ENCODE peak calls at places on chromosomes 6 and 20, in eight cellular contexts. One of them, this sample, is unnamed.

GRCh38 chr6:42390228-42390934 is 61.3 kb downstream of the TRERF1 start:
- DNase-seq in lower lobe of right lung: no peak
- DNase-seq in ELF-1: no peak
- DNase-seq in T-helper 17 cell: no peak
- DNase-seq in brain microvascular endothelial cell: no peak
- DNase-seq in progenitor cell of endocrine pancreas: no peak
- DNase-seq in Jurkat, Clone E6-1: peak; percentile 82
- DNase-seq in iris pigment epithelial cell: no peak
- DNase-seq in this sample: no peak

GRCh38 chr6:170088349-170088951 is 202.4 kb downstream of the DLL1 start:
- DNase-seq in lower lobe of right lung: peak; percentile 50
- DNase-seq in ELF-1: no peak
- DNase-seq in T-helper 17 cell: no peak
- DNase-seq in brain microvascular endothelial cell: no peak
- DNase-seq in progenitor cell of endocrine pancreas: no peak
- DNase-seq in Jurkat, Clone E6-1: no peak
- DNase-seq in iris pigment epithelial cell: no peak
- DNase-seq in this sample: no peak

GRCh38 chr6:149925253-149925973 is 2.5 kb upstream of the RAET1G start:
- DNase-seq in lower lobe of right lung: peak; percentile 61
- DNase-seq in ELF-1: no peak
- DNase-seq in T-helper 17 cell: no peak
- DNase-seq in brain microvascular endothelial cell: peak; percentile 9
- DNase-seq in progenitor cell of endocrine pancreas: no peak
- DNase-seq in Jurkat, Clone E6-1: no peak
- DNase-seq in iris pigment epithelial cell: peak; percentile 29
- DNase-seq in this sample: no peak

GRCh38 chr6:127118505-127119360 is at the start of gene RSPO3:
- DNase-seq in lower lobe of right lung: peak; percentile 47
- DNase-seq in ELF-1: peak; percentile 22
- DNase-seq in T-helper 17 cell: no peak
- DNase-seq in brain microvascular endothelial cell: peak; percentile 21
- DNase-seq in progenitor cell of endocrine pancreas: peak; percentile 15
- DNase-seq in Jurkat, Clone E6-1: no peak
- DNase-seq in iris pigment epithelial cell: peak; percentile 31
- DNase-seq in this sample: peak; percentile 17

GRCh38 chr20:38302721-38303120 is 1.2 kb upstream of the BPI start:
- DNase-seq in lower lobe of right lung: no peak
- DNase-seq in ELF-1: peak; percentile 41
- DNase-seq in T-helper 17 cell: no peak
- DNase-seq in brain microvascular endothelial cell: no peak
- DNase-seq in progenitor cell of endocrine pancreas: no peak
- DNase-seq in Jurkat, Clone E6-1: no peak
- DNase-seq in iris pigment epithelial cell: no peak
- DNase-seq in this sample: no peak

GRCh38 chr6:98579941-98580340 is 254.4 kb upstream of the POU3F2 start:
- DNase-seq in lower lobe of right lung: no peak
- DNase-seq in ELF-1: no peak
- DNase-seq in T-helper 17 cell: no peak
- DNase-seq in brain microvascular endothelial cell: no peak
- DNase-seq in progenitor cell of endocrine pancreas: no peak
- DNase-seq in Jurkat, Clone E6-1: no peak
- DNase-seq in iris pigment epithelial cell: no peak
- DNase-seq in this sample: no peak

GRCh38 chr6:15518878-15519277 is 143.9 kb downstream of the DTNBP1 start:
- DNase-seq in lower lobe of right lung: no peak
- DNase-seq in ELF-1: no peak
- DNase-seq in T-helper 17 cell: no peak
- DNase-seq in brain microvascular endothelial cell: no peak
- DNase-seq in progenitor cell of endocrine pancreas: no peak
- DNase-seq in Jurkat, Clone E6-1: no peak
- DNase-seq in iris pigment epithelial cell: no peak
- DNase-seq in this sample: no peak

GRCh38 chr6:143410859-143411270 is 39.6 kb downstream of the ADAT2 start:
- DNase-seq in lower lobe of right lung: no peak
- DNase-seq in ELF-1: no peak
- DNase-seq in T-helper 17 cell: no peak
- DNase-seq in brain microvascular endothelial cell: peak; percentile 44
- DNase-seq in progenitor cell of endocrine pancreas: no peak
- DNase-seq in Jurkat, Clone E6-1: no peak
- DNase-seq in iris pigment epithelial cell: peak; percentile 66
- DNase-seq in this sample: no peak

GRCh38 chr20:13510837-13511488 is 127.8 kb downstream of the TASP1 start:
- DNase-seq in lower lobe of right lung: no peak
- DNase-seq in ELF-1: no peak
- DNase-seq in T-helper 17 cell: no peak
- DNase-seq in brain microvascular endothelial cell: no peak
- DNase-seq in progenitor cell of endocrine pancreas: no peak
- DNase-seq in Jurkat, Clone E6-1: no peak
- DNase-seq in iris pigment epithelial cell: no peak
- DNase-seq in this sample: no peak

GRCh38 chr20:43767686-43768474 is 41.1 kb upstream of the GTSF1L start:
- DNase-seq in lower lobe of right lung: no peak
- DNase-seq in ELF-1: no peak
- DNase-seq in T-helper 17 cell: no peak
- DNase-seq in brain microvascular endothelial cell: no peak
- DNase-seq in progenitor cell of endocrine pancreas: no peak
- DNase-seq in Jurkat, Clone E6-1: no peak
- DNase-seq in iris pigment epithelial cell: peak; percentile 45
- DNase-seq in this sample: no peak

GRCh38 chr20:1474817-1475603 is 8.4 kb upstream of the NSFL1C start:
- DNase-seq in lower lobe of right lung: no peak
- DNase-seq in ELF-1: peak; percentile 22
- DNase-seq in T-helper 17 cell: no peak
- DNase-seq in brain microvascular endothelial cell: no peak
- DNase-seq in progenitor cell of endocrine pancreas: no peak
- DNase-seq in Jurkat, Clone E6-1: no peak
- DNase-seq in iris pigment epithelial cell: no peak
- DNase-seq in this sample: no peak

GRCh38 chr6:32195902-32196681 is 3.6 kb upstream of the GPSM3 start:
- DNase-seq in lower lobe of right lung: peak; percentile 93
- DNase-seq in ELF-1: peak; percentile 91
- DNase-seq in T-helper 17 cell: no peak
- DNase-seq in brain microvascular endothelial cell: peak; percentile 91
- DNase-seq in progenitor cell of endocrine pancreas: peak; percentile 75
- DNase-seq in Jurkat, Clone E6-1: no peak
- DNase-seq in iris pigment epithelial cell: peak; percentile 74
- DNase-seq in this sample: peak; percentile 64

GRCh38 chr6:2630891-2631458 is 119.7 kb downstream of the MYLK4 start:
- DNase-seq in lower lobe of right lung: no peak
- DNase-seq in ELF-1: peak; percentile 44
- DNase-seq in T-helper 17 cell: no peak
- DNase-seq in brain microvascular endothelial cell: peak; percentile 70
- DNase-seq in progenitor cell of endocrine pancreas: no peak
- DNase-seq in Jurkat, Clone E6-1: no peak
- DNase-seq in iris pigment epithelial cell: peak; percentile 87
- DNase-seq in this sample: no peak

GRCh38 chr6:53437557-53438202 is 88.9 kb upstream of the ELOVL5 start:
- DNase-seq in lower lobe of right lung: no peak
- DNase-seq in ELF-1: peak; percentile 49
- DNase-seq in T-helper 17 cell: no peak
- DNase-seq in brain microvascular endothelial cell: peak; percentile 84
- DNase-seq in progenitor cell of endocrine pancreas: no peak
- DNase-seq in Jurkat, Clone E6-1: peak; percentile 62
- DNase-seq in iris pigment epithelial cell: peak; percentile 91
- DNase-seq in this sample: no peak

GRCh38 chr6:62392289-62392688 is 106.3 kb upstream of the KHDRBS2 start:
- DNase-seq in lower lobe of right lung: no peak
- DNase-seq in ELF-1: no peak
- DNase-seq in T-helper 17 cell: no peak
- DNase-seq in brain microvascular endothelial cell: no peak
- DNase-seq in progenitor cell of endocrine pancreas: no peak
- DNase-seq in Jurkat, Clone E6-1: no peak
- DNase-seq in iris pigment epithelial cell: no peak
- DNase-seq in this sample: no peak

GRCh38 chr20:54860716-54861115 is 385.3 kb downstream of the DOK5 start:
- DNase-seq in lower lobe of right lung: no peak
- DNase-seq in ELF-1: no peak
- DNase-seq in T-helper 17 cell: no peak
- DNase-seq in brain microvascular endothelial cell: no peak
- DNase-seq in progenitor cell of endocrine pancreas: no peak
- DNase-seq in Jurkat, Clone E6-1: no peak
- DNase-seq in iris pigment epithelial cell: no peak
- DNase-seq in this sample: no peak

GRCh38 chr20:41865938-41866337 is 247.8 kb upstream of the CHD6 start:
- DNase-seq in lower lobe of right lung: no peak
- DNase-seq in ELF-1: no peak
- DNase-seq in T-helper 17 cell: no peak
- DNase-seq in brain microvascular endothelial cell: no peak
- DNase-seq in progenitor cell of endocrine pancreas: no peak
- DNase-seq in Jurkat, Clone E6-1: no peak
- DNase-seq in iris pigment epithelial cell: no peak
- DNase-seq in this sample: no peak

GRCh38 chr6:135250234-135250633 is 69.1 kb downstream of the MYB start:
- DNase-seq in lower lobe of right lung: no peak
- DNase-seq in ELF-1: no peak
- DNase-seq in T-helper 17 cell: no peak
- DNase-seq in brain microvascular endothelial cell: no peak
- DNase-seq in progenitor cell of endocrine pancreas: no peak
- DNase-seq in Jurkat, Clone E6-1: no peak
- DNase-seq in iris pigment epithelial cell: no peak
- DNase-seq in this sample: no peak

GRCh38 chr20:55186228-55186627 is 710.8 kb downstream of the DOK5 start:
- DNase-seq in lower lobe of right lung: no peak
- DNase-seq in ELF-1: no peak
- DNase-seq in T-helper 17 cell: no peak
- DNase-seq in brain microvascular endothelial cell: no peak
- DNase-seq in progenitor cell of endocrine pancreas: no peak
- DNase-seq in Jurkat, Clone E6-1: no peak
- DNase-seq in iris pigment epithelial cell: no peak
- DNase-seq in this sample: no peak

GRCh38 chr6:89954721-89955148 is 60.5 kb downstream of the GJA10 start:
- DNase-seq in lower lobe of right lung: no peak
- DNase-seq in ELF-1: no peak
- DNase-seq in T-helper 17 cell: no peak
- DNase-seq in brain microvascular endothelial cell: no peak
- DNase-seq in progenitor cell of endocrine pancreas: no peak
- DNase-seq in Jurkat, Clone E6-1: peak; percentile 37
- DNase-seq in iris pigment epithelial cell: no peak
- DNase-seq in this sample: no peak

GRCh38 chr6:6995328-6995727 is 112.4 kb upstream of the RREB1 start:
- DNase-seq in lower lobe of right lung: no peak
- DNase-seq in ELF-1: no peak
- DNase-seq in T-helper 17 cell: no peak
- DNase-seq in brain microvascular endothelial cell: no peak
- DNase-seq in progenitor cell of endocrine pancreas: no peak
- DNase-seq in Jurkat, Clone E6-1: no peak
- DNase-seq in iris pigment epithelial cell: no peak
- DNase-seq in this sample: no peak

GRCh38 chr6:15553031-15553430 is 109.8 kb downstream of the DTNBP1 start:
- DNase-seq in lower lobe of right lung: no peak
- DNase-seq in ELF-1: peak; percentile 70
- DNase-seq in T-helper 17 cell: no peak
- DNase-seq in brain microvascular endothelial cell: no peak
- DNase-seq in progenitor cell of endocrine pancreas: no peak
- DNase-seq in Jurkat, Clone E6-1: no peak
- DNase-seq in iris pigment epithelial cell: no peak
- DNase-seq in this sample: no peak

GRCh38 chr20:36179170-36179945 is 24.8 kb downstream of the EPB41L1 start:
- DNase-seq in lower lobe of right lung: no peak
- DNase-seq in ELF-1: peak; percentile 80
- DNase-seq in T-helper 17 cell: no peak
- DNase-seq in brain microvascular endothelial cell: no peak
- DNase-seq in progenitor cell of endocrine pancreas: no peak
- DNase-seq in Jurkat, Clone E6-1: no peak
- DNase-seq in iris pigment epithelial cell: no peak
- DNase-seq in this sample: no peak

GRCh38 chr20:38692436-38693411 is 31.6 kb upstream of the SLC32A1 start:
- DNase-seq in lower lobe of right lung: no peak
- DNase-seq in ELF-1: peak; percentile 78
- DNase-seq in T-helper 17 cell: peak; percentile 49
- DNase-seq in brain microvascular endothelial cell: peak; percentile 71
- DNase-seq in progenitor cell of endocrine pancreas: peak; percentile 75
- DNase-seq in Jurkat, Clone E6-1: peak; percentile 68
- DNase-seq in iris pigment epithelial cell: peak; percentile 67
- DNase-seq in this sample: no peak

GRCh38 chr6:4413073-4413472 is 277.7 kb upstream of the ECI2 start:
- DNase-seq in lower lobe of right lung: no peak
- DNase-seq in ELF-1: no peak
- DNase-seq in T-helper 17 cell: no peak
- DNase-seq in brain microvascular endothelial cell: peak; percentile 89
- DNase-seq in progenitor cell of endocrine pancreas: no peak
- DNase-seq in Jurkat, Clone E6-1: no peak
- DNase-seq in iris pigment epithelial cell: peak; percentile 64
- DNase-seq in this sample: no peak

GRCh38 chr6:169961772-169962561 is 210.5 kb downstream of the ERMARD start:
- DNase-seq in lower lobe of right lung: peak; percentile 44
- DNase-seq in ELF-1: peak; percentile 61
- DNase-seq in T-helper 17 cell: no peak
- DNase-seq in brain microvascular endothelial cell: no peak
- DNase-seq in progenitor cell of endocrine pancreas: peak; percentile 45
- DNase-seq in Jurkat, Clone E6-1: no peak
- DNase-seq in iris pigment epithelial cell: no peak
- DNase-seq in this sample: no peak

GRCh38 chr20:22227301-22227700 is 357.1 kb downstream of the FOXA2 start:
- DNase-seq in lower lobe of right lung: no peak
- DNase-seq in ELF-1: no peak
- DNase-seq in T-helper 17 cell: no peak
- DNase-seq in brain microvascular endothelial cell: no peak
- DNase-seq in progenitor cell of endocrine pancreas: no peak
- DNase-seq in Jurkat, Clone E6-1: no peak
- DNase-seq in iris pigment epithelial cell: no peak
- DNase-seq in this sample: no peak

This sample was measured in GM12891.